ENCODE peak calls at places on chromosomes 2 and 18, in seven cellular contexts. W, B, R, P, K, S and E are unnamed samples.

GRCh38 chr2:216328347-216328746 is 43.9 kb downstream of the MARCHF4 start:
- DNase-seq in W (no peak), P (no peak), S (no peak), R (peak), B (no peak), K (peak), E (no peak)

GRCh38 chr2:69298261-69298660 is 88.8 kb downstream of the GFPT1 start:
- DNase-seq in S (peak), B (no peak), W (no peak), R (no peak), P (no peak), K (no peak), E (no peak)

GRCh38 chr2:45843136-45843535 is 191.7 kb downstream of the PRKCE start:
- DNase-seq in S (no peak), K (no peak), R (no peak), W (no peak), P (peak), B (no peak), E (no peak)

GRCh38 chr2:21008790-21009661 is 34.8 kb downstream of the APOB start:
- DNase-seq in S (no peak), W (no peak), R (no peak), K (no peak), B (no peak), P (no peak), E (no peak)

GRCh38 chr2:154133823-154134222 is 262.1 kb downstream of the GALNT13 start:
- DNase-seq in K (no peak), P (no peak), B (no peak), S (peak), W (no peak), R (no peak), E (no peak)

GRCh38 chr2:97752342-97753334 is 39.3 kb downstream of the ZAP70 start:
- DNase-seq in W (no peak), B (no peak), R (no peak), S (no peak), K (no peak), P (no peak), E (no peak)

GRCh38 chr18:2709316-2709715 is 53.8 kb downstream of the SMCHD1 start:
- DNase-seq in R (no peak), B (no peak), W (no peak), K (no peak), P (no peak), S (no peak), E (no peak)

GRCh38 chr18:79952996-79953559 is 1.6 kb upstream of the SLC66A2 start:
- DNase-seq in W (no peak), B (peak), S (no peak), P (peak), K (no peak), R (no peak), E (no peak)

GRCh38 chr2:234135750-234136221 is 85.3 kb downstream of the SPP2 start:
- DNase-seq in P (peak), R (peak), S (peak), B (peak), K (no peak), W (no peak), E (peak)

GRCh38 chr2:142975239-142975638 is 97.8 kb downstream of the KYNU start:
- DNase-seq in W (no peak), B (no peak), K (no peak), P (no peak), S (no peak), R (no peak), E (no peak)

GRCh38 chr18:21703241-21703820 is 1.2 kb downstream of the ABHD3 start:
- DNase-seq in S (no peak), P (no peak), W (no peak), K (no peak), B (peak), R (peak), E (peak)

GRCh38 chr18:28108254-28108653 is 68.7 kb downstream of the CDH2 start:
- DNase-seq in K (no peak), W (no peak), B (no peak), R (no peak), P (no peak), S (no peak), E (no peak)

GRCh38 chr18:67665266-67665665 is 148.7 kb upstream of the DSEL start:
- DNase-seq in K (no peak), R (no peak), W (no peak), B (no peak), P (no peak), S (no peak), E (no peak)

GRCh38 chr18:36623681-36624080 is 205.1 kb downstream of the TPGS2 start:
- DNase-seq in K (no peak), B (no peak), S (no peak), W (no peak), R (no peak), P (no peak), E (no peak)

GRCh38 chr2:145724499-145724898 is 1204.6 kb upstream of the ZEB2 start:
- DNase-seq in W (no peak), P (no peak), B (no peak), K (no peak), R (no peak), S (no peak), E (no peak)

GRCh38 chr2:185628985-185629384 is 109.6 kb upstream of the FSIP2 start:
- DNase-seq in W (no peak), K (no peak), S (no peak), R (no peak), P (no peak), B (peak), E (no peak)

GRCh38 chr2:43331428-43331827 is 105.0 kb upstream of the ZFP36L2 start:
- DNase-seq in B (no peak), W (no peak), K (no peak), R (no peak), S (no peak), P (no peak), E (no peak)

GRCh38 chr2:78541451-78542267 is 483.8 kb upstream of the REG3G start:
- DNase-seq in B (no peak), P (no peak), R (no peak), S (no peak), W (no peak), K (no peak), E (no peak)

GRCh38 chr2:240601061-240601830 is 14.7 kb downstream of the CAPN10 start:
- DNase-seq in B (no peak), K (no peak), W (no peak), P (peak), R (no peak), S (no peak), E (no peak)

GRCh38 chr2:21754164-21754788 is 630.5 kb downstream of the TDRD15 start:
- DNase-seq in R (no peak), P (no peak), B (no peak), W (no peak), K (no peak), S (no peak), E (no peak)

GRCh38 chr2:78065366-78065765 is 543.2 kb upstream of the LRRTM4 start:
- DNase-seq in W (no peak), K (no peak), B (no peak), R (no peak), P (no peak), S (no peak), E (no peak)

GRCh38 chr2:36869606-36870005 is 96.7 kb downstream of the STRN start:
- DNase-seq in W (no peak), P (no peak), R (no peak), B (no peak), S (no peak), K (no peak), E (no peak)

GRCh38 chr18:33282709-33283333 is 157.7 kb downstream of the CCDC178 start:
- DNase-seq in R (no peak), S (no peak), W (no peak), B (peak), K (no peak), P (peak), E (no peak)

GRCh38 chr2:38446418-38446817 is 69.3 kb upstream of the ATL2 start:
- DNase-seq in W (no peak), B (no peak), K (no peak), S (no peak), R (no peak), P (no peak), E (no peak)

GRCh38 chr2:205740381-205740780 is 58.1 kb downstream of the NRP2 start:
- DNase-seq in R (no peak), W (no peak), S (no peak), K (no peak), B (no peak), P (no peak), E (no peak)

GRCh38 chr2:33475381-33476099 is 909 bp upstream of the RASGRP3 start:
- DNase-seq in B (peak), R (peak), S (peak), K (peak), P (peak), W (peak), E (peak)